ENCODE peak calls at places on chromosomes 1 and 21, in five cellular contexts. One of them, this sample, is unnamed. For H3K4me1, the result is how much of the 10 kb centered on the place peaks cover.

GRCh38 chr1:47198214-47198613 is 8.4 kb upstream of the PDZK1IP1 start:
- DNase-seq in IMR-90: no peak
- DNase-seq in Peyer's patch: no peak
- DNase-seq in MM.1S: no peak
- DNase-seq in stomach: no peak
- DNase-seq in this sample: no peak

GRCh38 chr1:8423702-8424538 is 106.0 kb downstream of the SLC45A1 start:
- DNase-seq in IMR-90: peak
- DNase-seq in Peyer's patch: peak
- DNase-seq in MM.1S: no peak
- DNase-seq in stomach: peak
- DNase-seq in this sample: peak

GRCh38 chr1:151476083-151476482 is 16.8 kb upstream of the POGZ start:
- DNase-seq in IMR-90: no peak
- DNase-seq in Peyer's patch: no peak
- DNase-seq in MM.1S: peak
- DNase-seq in stomach: no peak
- DNase-seq in this sample: no peak

GRCh38 chr1:99544328-99544727 is 101.6 kb upstream of the PALMD start:
- DNase-seq in IMR-90: peak
- DNase-seq in Peyer's patch: no peak
- DNase-seq in MM.1S: no peak
- DNase-seq in stomach: no peak
- DNase-seq in this sample: no peak

GRCh38 chr1:205458777-205459566 is 3.1 kb upstream of the BLACAT1 start:
- DNase-seq in IMR-90: peak
- DNase-seq in Peyer's patch: no peak
- DNase-seq in MM.1S: peak
- DNase-seq in stomach: no peak
- DNase-seq in this sample: peak

GRCh38 chr1:245693116-245693515 is 538.3 kb downstream of the KIF26B start:
- DNase-seq in IMR-90: no peak
- DNase-seq in Peyer's patch: no peak
- DNase-seq in MM.1S: no peak
- DNase-seq in stomach: no peak
- DNase-seq in this sample: no peak

GRCh38 chr1:33237579-33237978 is 18.7 kb upstream of the ZNF362 start:
- DNase-seq in IMR-90: no peak
- DNase-seq in Peyer's patch: no peak
- DNase-seq in MM.1S: peak
- DNase-seq in stomach: no peak
- DNase-seq in this sample: no peak

GRCh38 chr1:14426854-14427253 is 171.6 kb upstream of the KAZN start:
- DNase-seq in IMR-90: no peak
- DNase-seq in Peyer's patch: no peak
- DNase-seq in MM.1S: no peak
- DNase-seq in stomach: no peak
- DNase-seq in this sample: no peak

GRCh38 chr21:44892536-44893277 is 19.2 kb upstream of the PTTG1IP start:
- DNase-seq in IMR-90: peak
- DNase-seq in Peyer's patch: peak
- DNase-seq in MM.1S: peak
- DNase-seq in stomach: peak
- DNase-seq in this sample: peak

GRCh38 chr1:44413740-44414139 is 8.7 kb downstream of the RNF220 start:
- DNase-seq in IMR-90: no peak
- DNase-seq in Peyer's patch: no peak
- DNase-seq in MM.1S: no peak
- DNase-seq in stomach: no peak
- DNase-seq in this sample: no peak

GRCh38 chr1:44416408-44416807 is 11.4 kb downstream of the RNF220 start:
- DNase-seq in IMR-90: no peak
- DNase-seq in Peyer's patch: no peak
- DNase-seq in MM.1S: no peak
- DNase-seq in stomach: no peak
- DNase-seq in this sample: no peak

GRCh38 chr1:44418022-44418673 is 13.1 kb downstream of the RNF220 start:
- DNase-seq in IMR-90: no peak
- DNase-seq in Peyer's patch: no peak
- DNase-seq in MM.1S: no peak
- DNase-seq in stomach: no peak
- DNase-seq in this sample: no peak

GRCh38 chr1:44420535-44420934 is 15.5 kb downstream of the RNF220 start:
- DNase-seq in IMR-90: no peak
- DNase-seq in Peyer's patch: no peak
- DNase-seq in MM.1S: no peak
- DNase-seq in stomach: no peak
- DNase-seq in this sample: no peak

DNA sequence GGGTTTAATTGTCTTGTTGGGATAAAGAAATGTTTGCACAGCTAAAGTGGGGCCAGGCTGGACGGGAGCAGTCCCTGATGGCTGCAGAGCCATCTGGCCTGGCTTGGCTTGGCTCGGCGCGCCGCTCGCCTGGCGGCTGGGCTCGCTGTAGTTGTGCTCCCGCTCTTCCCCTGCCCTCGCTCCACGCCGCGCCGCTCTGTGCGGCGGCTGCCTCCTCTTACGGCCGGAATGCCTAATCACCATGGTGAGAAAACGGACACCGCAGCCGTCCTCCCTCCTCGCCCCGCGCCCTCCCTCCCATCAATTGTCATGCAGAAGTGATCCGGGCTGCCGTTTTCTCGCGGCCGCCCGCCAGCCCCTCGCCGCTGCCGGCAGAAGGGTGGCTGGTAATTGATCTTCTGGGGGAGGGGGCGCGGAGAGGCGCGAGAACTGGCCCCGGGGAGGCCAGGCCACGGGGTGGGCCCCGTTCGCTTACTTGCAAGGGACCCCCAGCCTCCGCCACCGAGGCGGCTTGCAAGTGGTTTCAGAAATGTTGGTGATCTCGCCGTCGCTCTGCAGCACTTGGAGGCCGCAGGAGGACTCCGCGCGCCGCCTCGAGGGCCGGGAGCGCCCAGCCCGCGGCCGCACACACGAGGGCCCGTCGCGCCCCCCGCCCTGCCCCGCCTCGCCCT is 12.4 kb downstream of the RNF220 start:
- DNase-seq in IMR-90: no peak
- DNase-seq in Peyer's patch: no peak
- DNase-seq in MM.1S: no peak
- DNase-seq in stomach: peak
- DNase-seq in this sample: peak
- H3K4me3 ChIP-seq in IMR-90: no peak
- H3K4me3 ChIP-seq in Peyer's patch: peak
- H3K4me3 ChIP-seq in MM.1S: no peak
- H3K4me3 ChIP-seq in stomach: peak
- H3K4me3 ChIP-seq in this sample: no peak

DNA sequence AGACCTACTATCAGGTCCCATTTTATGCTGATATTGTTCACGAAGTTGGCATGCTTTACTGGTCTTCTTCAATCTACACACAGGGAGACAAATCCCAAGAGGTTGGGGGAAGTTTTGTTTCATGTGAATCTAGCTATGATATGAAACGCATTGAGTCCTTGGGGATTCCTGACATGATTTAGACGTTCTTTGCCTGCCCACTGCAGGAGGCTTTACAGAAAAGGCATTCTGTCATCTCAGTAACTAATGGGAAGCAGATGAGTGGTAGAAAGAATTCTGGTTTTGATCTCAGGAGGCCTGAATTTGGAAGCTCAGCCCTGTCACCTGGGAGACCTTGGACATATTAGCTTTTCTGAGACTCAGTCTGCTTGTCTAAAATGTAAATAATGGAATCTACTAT is 383.1 kb upstream of the NFIA start:
- DNase-seq in IMR-90: no peak
- DNase-seq in Peyer's patch: no peak
- DNase-seq in MM.1S: no peak
- DNase-seq in stomach: no peak
- DNase-seq in this sample: no peak
- TF ChIP-seq CTCF in IMR-90: no peak
- TF ChIP-seq CTCF in Peyer's patch: no peak
- TF ChIP-seq CTCF in MM.1S: no peak
- TF ChIP-seq CTCF in stomach: no peak
- TF ChIP-seq CTCF in this sample: no peak

DNA sequence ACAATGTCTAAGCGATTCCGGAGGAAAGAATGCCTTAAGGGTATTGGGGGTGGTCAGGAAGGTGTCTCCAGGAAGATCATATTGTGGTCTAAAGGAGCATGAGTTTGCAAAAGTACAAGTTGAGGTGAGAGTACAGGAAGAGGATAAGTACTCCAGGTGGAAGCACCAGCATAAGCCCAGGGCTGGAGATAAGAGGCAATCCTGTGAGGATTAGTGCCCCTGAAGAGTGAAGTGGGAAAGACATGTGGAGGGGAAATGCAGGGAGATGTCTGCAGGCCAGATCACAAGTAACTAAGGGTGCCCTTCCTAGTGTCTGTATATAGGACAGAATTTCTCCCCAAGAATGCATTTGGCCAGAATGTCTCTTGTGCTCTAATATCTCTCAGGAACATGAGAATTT is 188.3 kb upstream of the DPT start:
- DNase-seq in IMR-90: no peak
- DNase-seq in Peyer's patch: no peak
- DNase-seq in MM.1S: no peak
- DNase-seq in stomach: no peak
- DNase-seq in this sample: no peak
- H3K4me1 ChIP-seq in IMR-90: under half
- H3K4me1 ChIP-seq in Peyer's patch: under half
- H3K4me1 ChIP-seq in MM.1S: under half
- H3K4me1 ChIP-seq in stomach: under half
- H3K4me1 ChIP-seq in this sample: under half

GRCh38 chr1:155210304-155210703 is 1.8 kb downstream of the MTX1 start:
- DNase-seq in IMR-90: no peak
- DNase-seq in Peyer's patch: no peak
- DNase-seq in MM.1S: no peak
- DNase-seq in stomach: no peak
- DNase-seq in this sample: no peak
- H3K4me3 ChIP-seq in IMR-90: no peak
- H3K4me3 ChIP-seq in Peyer's patch: no peak
- H3K4me3 ChIP-seq in MM.1S: no peak
- H3K4me3 ChIP-seq in stomach: no peak
- H3K4me3 ChIP-seq in this sample: no peak

DNA sequence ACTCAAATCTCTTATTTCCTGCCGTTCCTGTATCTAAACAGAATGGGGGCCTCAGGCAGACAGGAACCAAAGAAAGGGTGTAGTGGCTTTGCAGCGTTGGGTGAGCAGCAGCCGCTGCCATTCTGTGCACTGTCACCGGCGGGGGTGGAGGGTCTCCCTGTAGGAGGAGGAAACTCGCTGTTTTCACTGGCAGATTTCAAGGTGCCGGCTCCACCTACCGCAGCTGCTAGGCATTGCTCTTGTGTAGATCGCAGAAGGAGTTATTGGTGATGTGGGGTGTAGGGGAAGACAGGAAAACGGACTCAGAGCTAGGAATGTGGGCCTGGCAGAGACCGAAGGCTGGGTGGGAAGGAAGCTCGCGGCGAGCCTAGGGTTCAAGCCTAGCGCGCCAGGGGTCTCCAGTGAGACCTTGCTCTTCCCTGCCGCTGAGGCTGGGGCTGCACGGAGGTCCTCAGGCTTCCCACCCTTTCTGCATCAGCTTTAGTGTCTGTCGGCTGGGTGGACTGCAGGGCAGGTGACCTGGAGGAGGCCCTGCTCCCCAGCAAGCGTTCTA is 20.8 kb downstream of the ATP5PO start:
- DNase-seq in IMR-90: peak
- DNase-seq in Peyer's patch: peak
- DNase-seq in MM.1S: peak
- DNase-seq in stomach: peak
- DNase-seq in this sample: peak
- TF ChIP-seq CTCF in IMR-90: peak
- TF ChIP-seq CTCF in Peyer's patch: peak
- TF ChIP-seq CTCF in MM.1S: peak
- TF ChIP-seq CTCF in stomach: peak
- TF ChIP-seq CTCF in this sample: no peak

DNA sequence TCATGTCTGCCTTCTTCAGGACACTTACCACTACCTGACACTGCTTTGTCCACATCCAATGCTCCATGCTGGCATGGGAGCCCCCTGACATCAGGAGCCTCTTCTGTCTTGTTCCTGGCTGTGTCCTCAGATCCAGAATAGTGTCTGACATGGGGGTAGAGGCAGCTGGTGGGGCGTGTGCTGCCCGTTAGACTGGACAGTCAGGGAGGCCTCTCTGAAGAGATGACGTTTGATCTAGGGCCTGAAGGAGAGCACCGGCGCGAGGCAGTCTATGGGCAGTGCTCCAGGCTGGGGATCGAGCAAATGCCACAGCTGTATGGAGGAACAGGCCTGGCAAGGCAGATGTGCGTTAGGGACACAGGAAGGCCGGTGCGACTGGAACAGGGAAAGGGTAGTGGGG is 16.6 kb downstream of the SLC9A1 start:
- DNase-seq in IMR-90: no peak
- DNase-seq in Peyer's patch: no peak
- DNase-seq in MM.1S: no peak
- DNase-seq in stomach: no peak
- DNase-seq in this sample: peak
- H3K4me1 ChIP-seq in IMR-90: under half
- H3K4me1 ChIP-seq in Peyer's patch: under half
- H3K4me1 ChIP-seq in MM.1S: under half
- H3K4me1 ChIP-seq in stomach: half or more
- H3K4me1 ChIP-seq in this sample: half or more

GRCh38 chr1:248417854-248418253 is 15.0 kb downstream of the OR2T1 start:
- DNase-seq in IMR-90: no peak
- DNase-seq in Peyer's patch: no peak
- DNase-seq in MM.1S: no peak
- DNase-seq in stomach: no peak
- DNase-seq in this sample: no peak
- H3K4me3 ChIP-seq in IMR-90: no peak
- H3K4me3 ChIP-seq in Peyer's patch: no peak
- H3K4me3 ChIP-seq in MM.1S: no peak
- H3K4me3 ChIP-seq in stomach: no peak
- H3K4me3 ChIP-seq in this sample: no peak

DNA sequence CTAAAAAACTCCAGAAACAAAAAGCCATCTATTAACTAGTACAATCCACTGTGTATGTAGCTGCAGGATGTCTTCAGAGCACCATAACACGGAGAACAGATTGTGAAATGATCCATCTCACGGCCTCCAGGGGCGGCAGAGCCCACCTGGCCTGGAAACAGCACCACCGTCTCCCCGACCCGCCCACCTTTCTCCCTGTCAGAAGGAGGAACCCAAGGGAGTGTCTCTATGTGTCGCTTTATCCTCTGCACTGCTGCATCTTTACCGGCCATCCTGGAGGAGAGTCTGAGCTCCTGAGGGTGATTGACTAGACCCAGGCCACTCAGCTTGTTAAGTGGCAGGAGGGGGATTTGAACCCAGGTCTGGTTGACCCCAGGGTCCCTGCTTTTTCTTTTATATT is 405.0 kb downstream of the MATN1 start:
- DNase-seq in IMR-90: no peak
- DNase-seq in Peyer's patch: no peak
- DNase-seq in MM.1S: no peak
- DNase-seq in stomach: peak
- DNase-seq in this sample: no peak
- TF ChIP-seq CTCF in IMR-90: no peak
- TF ChIP-seq CTCF in Peyer's patch: no peak
- TF ChIP-seq CTCF in MM.1S: no peak
- TF ChIP-seq CTCF in stomach: no peak
- TF ChIP-seq CTCF in this sample: no peak